ENCODE peak calls at places on chromosomes 11 and 22, in four cellular contexts. Y is stomach, Q is upper lobe of left lung, O is transverse colon. N is an unnamed sample.

GRCh38 chr11:72782081-72782920 is 11.5 kb downstream of the STARD10 start:
- DNase-seq in O (peak), Y (peak), Q (no peak), N (no peak)

GRCh38 chr22:46666577-46667244 is 46.5 kb downstream of the GRAMD4 start:
- DNase-seq in O (no peak), Q (peak), Y (no peak), N (no peak)

GRCh38 chr22:44086759-44087158 is 62.7 kb downstream of the PARVB start:
- DNase-seq in O (no peak), Q (no peak), Y (no peak), N (peak)

GRCh38 chr11:34788642-34789041 is 127.5 kb downstream of the APIP start:
- DNase-seq in O (no peak), Q (no peak), Y (no peak), N (no peak)

GRCh38 chr11:8814209-8814922 is 96.6 kb upstream of the AKIP1 start:
- DNase-seq in O (peak), Q (no peak), Y (no peak), N (no peak)

GRCh38 chr11:64893194-64894069 is 15.0 kb upstream of the EHD1 start:
- DNase-seq in Q (peak), O (peak), Y (peak), N (no peak)

GRCh38 chr11:88174627-88175003 is 628 bp downstream of the RAB38 start:
- DNase-seq in Q (peak), O (peak), Y (peak), N (peak)

GRCh38 chr11:44398266-44399045 is 88.5 kb upstream of the ALX4 start:
- DNase-seq in O (no peak), Q (peak), Y (no peak), N (no peak)

GRCh38 chr11:7907121-7907520 is 23.9 kb downstream of the OR10A6 start:
- DNase-seq in Y (no peak), O (no peak), Q (no peak), N (no peak)

GRCh38 chr11:3894128-3894731 is 38.8 kb downstream of the STIM1 start:
- DNase-seq in Y (no peak), O (peak), Q (no peak), N (no peak)

GRCh38 chr11:111441443-111441842 is 62.4 kb upstream of the POU2AF1 start:
- DNase-seq in Q (no peak), Y (no peak), O (no peak), N (no peak)

GRCh38 chr11:127627629-127628462 is 627.3 kb upstream of the KIRREL3 start:
- DNase-seq in O (peak), Q (no peak), Y (no peak), N (peak)
- TF ChIP-seq EP300 in O (no peak), Q (no peak), Y (no peak), N (no peak)

DNA sequence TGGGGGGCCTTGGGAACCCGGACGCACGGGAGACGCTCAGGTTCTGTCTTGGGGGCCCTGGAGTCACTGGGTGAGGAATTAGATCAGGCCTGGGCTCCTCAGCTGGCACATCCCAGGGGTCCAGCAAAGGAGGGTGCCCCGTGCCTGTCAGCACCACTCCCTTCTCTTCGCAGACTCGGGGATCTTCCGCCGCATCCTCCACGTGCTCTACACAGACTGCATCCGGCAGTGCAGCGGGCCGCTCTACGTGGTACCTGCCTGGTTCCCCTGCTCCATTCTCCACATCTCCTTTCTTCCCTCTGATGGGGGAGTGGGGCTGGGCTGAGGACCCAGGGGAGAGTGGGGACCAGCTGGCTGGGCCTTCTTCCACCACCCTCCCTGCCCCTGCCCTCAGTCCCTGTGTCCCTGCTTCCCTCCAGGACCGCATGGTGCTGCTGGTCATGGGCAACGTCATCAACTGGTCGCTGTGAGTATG is 6.7 kb upstream of the TAGLN start:
- DNase-seq in O (no peak), Y (no peak), Q (peak), N (no peak)
- H3K4me3 ChIP-seq in O (no peak), Y (no peak), Q (no peak), N (no peak)

GRCh38 chr11:131893103-131893502 is 522.7 kb downstream of the NTM start:
- DNase-seq in O (no peak), Y (no peak), Q (no peak), N (no peak)
- TF ChIP-seq EP300 in O (no peak), Y (no peak), Q (no peak), N (no peak)

GRCh38 chr11:2529173-2529572 is 84.4 kb downstream of the KCNQ1 start:
- DNase-seq in Y (no peak), Q (no peak), O (peak), N (peak)

GRCh38 chr11:2531277-2531986 is 86.6 kb downstream of the KCNQ1 start:
- DNase-seq in O (peak), Q (peak), Y (peak), N (peak)

GRCh38 chr11:2529636-2530035 is 84.8 kb downstream of the KCNQ1 start:
- DNase-seq in Q (peak), O (peak), Y (no peak), N (peak)

GRCh38 chr11:2530855-2531200 is 86.0 kb downstream of the KCNQ1 start:
- DNase-seq in Q (no peak), Y (no peak), O (peak), N (no peak)

GRCh38 chr11:2530131-2530854 is 85.5 kb downstream of the KCNQ1 start:
- DNase-seq in O (peak), Q (no peak), Y (no peak), N (no peak)
- H3K4me3 ChIP-seq in O (no peak), Q (no peak), Y (no peak), N (no peak)

N was measured in ovary.